ENCODE peak calls at places on chromosomes 11 and 22, in seven cellular contexts. N, Y, H, O, C, U and R are unnamed samples.

GRCh38 chr22:39268645-39269044 is 23.9 kb upstream of the PDGFB start:
- DNase-seq in U (no peak), Y (no peak), O (no peak), N (no peak), H (no peak), C (no peak), R (no peak)

GRCh38 chr22:36577019-36577418 is 48.1 kb upstream of the EIF3D start:
- DNase-seq in U (peak), H (peak), O (no peak), Y (no peak), N (no peak), C (no peak), R (no peak)

GRCh38 chr11:126104420-126104819 is 41.8 kb upstream of the CDON start:
- DNase-seq in Y (no peak), C (no peak), O (no peak), H (no peak), N (no peak), U (no peak), R (no peak)

GRCh38 chr22:45503816-45504702 is 1.4 kb downstream of the FBLN1 start:
- DNase-seq in O (no peak), N (peak), U (peak), C (no peak), H (peak), Y (no peak), R (no peak)

GRCh38 chr11:13850256-13851010 is 112.1 kb upstream of the SPON1 start:
- DNase-seq in H (no peak), N (no peak), C (no peak), U (no peak), O (no peak), Y (no peak), R (no peak)

GRCh38 chr11:35593143-35593542 is 25.1 kb upstream of the FJX1 start:
- DNase-seq in C (no peak), Y (no peak), N (no peak), U (peak), O (no peak), H (peak), R (no peak)

GRCh38 chr22:28051091-28051786 is 132.2 kb upstream of the PITPNB start:
- DNase-seq in U (no peak), O (no peak), Y (no peak), H (no peak), C (no peak), N (no peak), R (no peak)

GRCh38 chr11:45333506-45333971 is 47.4 kb upstream of the SYT13 start:
- DNase-seq in Y (peak), O (no peak), N (peak), C (no peak), H (peak), U (peak), R (no peak)

GRCh38 chr11:14118047-14118446 is 155.5 kb downstream of the SPON1 start:
- DNase-seq in U (no peak), H (no peak), N (no peak), O (no peak), Y (no peak), C (no peak), R (no peak)

GRCh38 chr11:63682045-63682915 is 980 bp downstream of the RTN3 start:
- DNase-seq in O (no peak), C (no peak), U (no peak), N (peak), Y (peak), H (no peak), R (no peak)

GRCh38 chr22:42179616-42180015 is 49.0 kb upstream of the CYP2D6 start:
- DNase-seq in O (no peak), H (peak), U (peak), C (no peak), Y (no peak), N (no peak), R (no peak)

GRCh38 chr11:67433536-67434394 is 3.7 kb downstream of the PTPRCAP start:
- DNase-seq in Y (no peak), C (no peak), N (peak), H (no peak), O (no peak), U (no peak), R (no peak)

GRCh38 chr11:110434952-110435779 is 5.4 kb downstream of the FDX1 start:
- DNase-seq in Y (peak), C (no peak), N (no peak), U (no peak), O (no peak), H (no peak), R (no peak)

GRCh38 chr11:38547464-38547863 is 1949.4 kb upstream of the RAG2 start:
- DNase-seq in H (no peak), O (no peak), Y (no peak), U (no peak), N (no peak), C (no peak), R (no peak)

GRCh38 chr11:94424662-94425061 is 23.4 kb upstream of the GPR83 start:
- DNase-seq in O (no peak), N (no peak), C (no peak), Y (no peak), U (peak), H (peak), R (no peak)

GRCh38 chr22:45317551-45318167 is 7.9 kb downstream of the FAM118A start:
- DNase-seq in Y (peak), U (peak), H (peak), C (peak), N (peak), O (no peak), R (no peak)

GRCh38 chr22:27370987-27371386 is 430.6 kb downstream of the MN1 start:
- DNase-seq in O (no peak), U (no peak), N (no peak), C (no peak), Y (no peak), H (no peak), R (no peak)

GRCh38 chr11:64074239-64074638 is 38.5 kb downstream of the FLRT1 start:
- DNase-seq in U (no peak), O (no peak), Y (no peak), H (no peak), N (peak), C (no peak), R (no peak)

GRCh38 chr11:78940500-78941225 is 366.0 kb upstream of the NARS2 start:
- DNase-seq in N (no peak), C (no peak), O (no peak), U (no peak), H (no peak), Y (no peak), R (no peak)

GRCh38 chr11:14793546-14793945 is 98.5 kb downstream of the CYP2R1 start:
- DNase-seq in O (no peak), N (no peak), C (no peak), Y (no peak), H (no peak), U (no peak), R (no peak)

GRCh38 chr11:33463059-33463458 is 205.9 kb downstream of the HIPK3 start:
- DNase-seq in O (no peak), Y (no peak), N (no peak), H (peak), C (no peak), U (no peak), R (no peak)

GRCh38 chr11:112051768-112052167 is 22.0 kb downstream of the PIH1D2 start:
- DNase-seq in U (no peak), H (no peak), O (no peak), Y (no peak), N (no peak), C (no peak), R (no peak)

GRCh38 chr11:84355911-84356310 is 1069.7 kb upstream of the CCDC90B start:
- DNase-seq in U (no peak), H (no peak), N (no peak), Y (no peak), C (no peak), O (no peak), R (no peak)

GRCh38 chr11:15118431-15118830 is 3.7 kb downstream of the INSC start:
- DNase-seq in U (no peak), C (no peak), N (peak), Y (no peak), H (no peak), O (no peak), R (no peak)

GRCh38 chr22:23248583-23248982 is 68.3 kb downstream of the BCR start:
- DNase-seq in C (no peak), H (peak), Y (no peak), N (no peak), U (peak), O (no peak), R (no peak)

GRCh38 chr22:50150161-50151129 is 20.1 kb upstream of the PANX2 start:
- DNase-seq in H (peak), C (no peak), O (no peak), Y (no peak), U (no peak), N (no peak), R (no peak)

GRCh38 chr11:36354221-36355003 is 58.3 kb downstream of the PRR5L start:
- DNase-seq in N (no peak), O (no peak), Y (peak), C (no peak), H (peak), U (peak), R (no peak)

GRCh38 chr11:21634491-21634890 is 558.4 kb upstream of the ANO5 start:
- DNase-seq in U (no peak), N (no peak), C (no peak), Y (no peak), H (no peak), O (no peak), R (no peak)

GRCh38 chr22:46914916-46915894 is 152.8 kb downstream of the TBC1D22A start:
- DNase-seq in U (no peak), Y (peak), N (no peak), H (no peak), O (no peak), C (no peak), R (no peak)